ENCODE peak calls at places on chromosomes 4 and X, in nine cellular contexts. D is GM23248, Z is HCT116, I is MM.1S, H is OCI-LY7, S is neural progenitor cell, F is hepatocyte, Q is PC-3, B is SK-N-SH. G is an unnamed sample.

GRCh38 chr4:152310223-152310622 is 225.7 kb downstream of the FBXW7 start:
- DNase-seq in D (peak; percentile 37), Z (no peak), I (peak; percentile 16), H (no peak), S (no peak), F (no peak), Q (peak; percentile 88), B (no peak), G (peak; percentile 37)

GRCh38 chr4:183347586-183347985 is 25.4 kb upstream of the CLDN24 start:
- DNase-seq in D (peak; percentile 60), Z (no peak), I (no peak), H (no peak), S (no peak), F (no peak), Q (no peak), B (no peak), G (no peak)

GRCh38 chr4:72377491-72378194 is 191.4 kb downstream of the ADAMTS3 start:
- DNase-seq in D (peak; percentile 61), Z (no peak), I (no peak), H (no peak), S (no peak), F (no peak), Q (no peak), B (no peak), G (no peak)

GRCh38 chr4:7134737-7135388 is 57.5 kb upstream of the SORCS2 start:
- DNase-seq in D (peak; percentile 94), Z (no peak), I (no peak), H (no peak), S (no peak), F (peak; percentile 53), Q (peak; percentile 50), B (no peak), G (no peak)

GRCh38 chr4:154332681-154333421 is 158.7 kb downstream of the DCHS2 start:
- DNase-seq in D (no peak), Z (no peak), I (peak; percentile 47), H (no peak), S (peak; percentile 87), F (peak; percentile 80), Q (no peak), B (peak; percentile 43), G (peak; percentile 94)

GRCh38 chrX:53281321-53281822 is at the start of gene IQSEC2:
- DNase-seq in D (peak; percentile 81), Z (peak; percentile 48), I (no peak), H (no peak), S (peak; percentile 61), F (peak; percentile 80), Q (peak; percentile 89), B (no peak), G (peak; percentile 59)

GRCh38 chr4:127609484-127609883 is 23.3 kb upstream of the INTU start:
- DNase-seq in D (no peak), Z (no peak), I (no peak), H (no peak), S (no peak), F (no peak), Q (no peak), B (no peak), G (no peak)

GRCh38 chrX:136646602-136647239 is 1.2 kb upstream of the CD40LG start:
- DNase-seq in D (no peak), Z (no peak), I (no peak), H (peak; percentile 19), S (no peak), F (no peak), Q (no peak), B (no peak), G (no peak)

DNA sequence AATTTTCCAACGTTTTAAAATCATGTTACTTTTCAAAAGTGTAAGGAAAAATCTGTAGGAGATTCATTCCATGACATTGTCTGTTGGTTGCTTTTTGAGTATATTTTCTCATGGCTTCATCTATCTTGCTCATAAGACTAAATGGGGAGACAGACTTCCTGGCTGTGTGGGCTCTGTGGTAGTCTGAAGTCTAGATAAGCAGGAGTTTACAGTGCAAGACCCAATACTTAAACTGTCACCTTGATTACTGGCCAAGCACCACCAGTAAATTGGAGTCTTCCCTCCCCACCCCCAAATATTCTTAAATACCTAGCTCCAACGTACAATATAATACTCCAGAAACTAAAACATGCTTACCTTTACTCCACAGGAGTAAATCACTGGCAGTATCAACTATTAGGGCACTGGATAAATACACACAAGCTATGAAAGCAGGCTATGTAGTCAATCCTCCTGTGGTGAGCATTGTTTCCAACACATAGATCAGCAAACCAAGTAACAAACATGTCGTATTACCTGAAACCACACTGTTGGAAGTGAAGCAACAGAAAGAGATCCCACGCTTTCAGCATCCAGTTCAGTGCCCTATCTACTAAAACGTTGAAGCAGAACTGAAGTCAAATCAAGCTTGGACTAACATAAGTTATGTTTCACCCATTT is 6.2 kb downstream of the HNRNPD start:
- DNase-seq in D (no peak), Z (no peak), I (no peak), H (no peak), S (no peak), F (no peak), Q (no peak), B (no peak), G (no peak)
- H3K27ac ChIP-seq in D (no peak overlapping the region), Z (no peak overlapping the region), I (no peak overlapping the region), H (no peak overlapping the region), S (no peak overlapping the region), F (no peak overlapping the region), Q (no peak overlapping the region), B (no peak overlapping the region), G (no peak overlapping the region)

GRCh38 chr4:77014256-77014655 is 61.5 kb downstream of the CCNI start:
- DNase-seq in D (no peak), Z (no peak), I (no peak), H (no peak), S (no peak), F (no peak), Q (no peak), B (no peak), G (peak; percentile 4)

GRCh38 chr4:77020017-77020416 is 55.8 kb downstream of the CCNI start:
- DNase-seq in D (no peak), Z (no peak), I (no peak), H (no peak), S (no peak), F (no peak), Q (no peak), B (no peak), G (no peak)

GRCh38 chr4:77012726-77013125 is 63.1 kb downstream of the CCNI start:
- DNase-seq in D (no peak), Z (no peak), I (no peak), H (no peak), S (no peak), F (no peak), Q (no peak), B (peak; percentile 16), G (no peak)

GRCh38 chr4:77010841-77011354 is 61.3 kb downstream of the SEPTIN11 start:
- DNase-seq in D (peak; percentile 86), Z (no peak), I (no peak), H (no peak), S (no peak), F (no peak), Q (peak; percentile 56), B (no peak), G (no peak)

DNA sequence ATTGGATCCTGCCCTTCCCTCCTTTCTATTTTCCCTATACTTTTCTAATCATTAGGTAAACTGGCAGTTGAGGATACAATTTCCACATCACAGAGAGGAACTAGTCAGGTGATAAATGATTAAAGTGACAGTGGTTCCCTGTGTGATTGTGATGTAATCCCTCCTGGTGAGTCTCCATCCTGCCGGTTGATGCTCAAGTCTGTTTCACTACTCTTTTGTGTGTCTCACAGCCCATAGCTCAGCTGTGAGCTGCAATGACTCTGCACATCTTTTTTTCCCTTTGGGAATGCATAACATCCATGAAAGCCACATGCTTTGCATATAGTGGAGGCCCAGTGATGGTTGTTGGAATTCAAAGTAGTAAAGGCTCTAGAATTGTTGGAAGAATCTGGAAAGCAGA is 60.4 kb downstream of the CCNI start:
- DNase-seq in D (peak; percentile 87), Z (no peak), I (no peak), H (no peak), S (no peak), F (no peak), Q (no peak), B (no peak), G (peak; percentile 66)
- TF ChIP-seq EZH2phosphoT487 in D (no peak), Z (no peak), I (no peak), H (no peak), S (no peak), F (no peak), Q (no peak), B (no peak), G (no peak)

DNA sequence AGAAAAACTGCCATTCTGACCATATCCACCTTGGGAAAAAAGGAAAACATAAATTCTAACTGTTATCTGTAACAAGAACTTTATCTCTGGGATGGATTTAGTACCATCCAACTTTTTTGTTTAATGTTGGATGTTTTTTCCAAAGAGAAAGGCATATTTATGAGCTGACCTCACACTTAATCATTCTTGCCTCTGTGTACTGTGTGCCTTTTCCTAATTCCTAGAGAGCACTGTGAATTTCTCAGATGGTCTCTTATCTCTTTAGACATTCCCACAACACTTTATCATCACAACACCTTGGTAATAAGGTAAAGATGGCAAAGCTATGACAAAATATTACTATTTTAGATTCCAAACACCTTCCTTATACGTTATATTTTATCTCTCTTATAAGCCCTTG is 126.2 kb downstream of the COL4A6 start:
- DNase-seq in D (peak; percentile 33), Z (no peak), I (no peak), H (no peak), S (no peak), F (no peak), Q (peak; percentile 74), B (no peak), G (no peak)
- H3K27ac ChIP-seq in D (no peak overlapping the region), Z (no peak overlapping the region), I (no peak overlapping the region), H (no peak overlapping the region), S (no peak overlapping the region), F (no peak overlapping the region), Q (peak overlapping the region; percentile 98), B (no peak overlapping the region), G (no peak overlapping the region)

GRCh38 chrX:41303013-41303412 is 30.9 kb upstream of the DDX3X start:
- DNase-seq in D (no peak), Z (no peak), I (no peak), H (no peak), S (no peak), F (no peak), Q (no peak), B (no peak), G (no peak)
- TF ChIP-seq EZH2phosphoT487 in D (no peak), Z (no peak), I (no peak), H (no peak), S (no peak), F (no peak), Q (no peak), B (no peak), G (no peak)